ENCODE peak calls at places on chromosomes 5 and 9, in four cellular contexts. C, G, U and R are unnamed samples.

GRCh38 chr5:7779019-7779662 is 71.8 kb downstream of the CFAP90 start:
- DNase-seq in U (no peak), G (no peak), C (no peak), R (no peak)

GRCh38 chr5:133404724-133405123 is 207.6 kb downstream of the FSTL4 start:
- DNase-seq in U (no peak), G (no peak), C (no peak), R (no peak)

GRCh38 chr5:163645421-163646416 is 140.3 kb downstream of the MAT2B start:
- DNase-seq in C (no peak), G (no peak), U (no peak), R (no peak)

GRCh38 chr9:92188969-92189781 is 74.0 kb upstream of the SPTLC1 start:
- DNase-seq in G (no peak), U (no peak), C (no peak), R (no peak)

GRCh38 chr5:59491944-59492343 is 401.6 kb downstream of the PDE4D start:
- DNase-seq in C (no peak), G (no peak), U (no peak), R (no peak)

GRCh38 chr9:134487066-134487710 is 154.4 kb upstream of the COL5A1 start:
- DNase-seq in C (no peak), G (no peak), U (peak; percentile 39), R (no peak)

GRCh38 chr9:114310471-114311450 is 12.1 kb upstream of the ORM1 start:
- DNase-seq in C (no peak), U (peak; percentile 38), G (no peak), R (no peak)

GRCh38 chr9:89670806-89671434 is 66.1 kb downstream of the GADD45G start:
- DNase-seq in C (no peak), G (no peak), U (no peak), R (no peak)

GRCh38 chr9:131732636-131733340 is 7.1 kb downstream of the RAPGEF1 start:
- DNase-seq in U (no peak), G (peak; percentile 92), C (no peak), R (no peak)

GRCh38 chr9:129779560-129780190 is 23.3 kb upstream of the TOR1B start:
- DNase-seq in G (no peak), C (no peak), U (no peak), R (no peak)

GRCh38 chr5:125536095-125536494 is 789.7 kb upstream of the ZNF608 start:
- DNase-seq in U (no peak), G (no peak), C (no peak), R (no peak)

GRCh38 chr5:19018822-19019221 is 969.2 kb downstream of the CDH18 start:
- DNase-seq in U (no peak), G (no peak), C (no peak), R (no peak)

GRCh38 chr9:734831-735511 is 106.5 kb upstream of the DMRT1 start:
- DNase-seq in G (no peak), U (no peak), C (no peak), R (no peak)

GRCh38 chr5:67530609-67531255 is 334.1 kb upstream of the CD180 start:
- DNase-seq in C (no peak), U (no peak), G (no peak), R (no peak)

GRCh38 chr5:31581498-31582099 is 49.5 kb downstream of the C5orf22 start:
- DNase-seq in C (no peak), U (no peak), G (peak; percentile 56), R (no peak)

GRCh38 chr5:108905818-108906217 is 158.1 kb downstream of the FER start:
- DNase-seq in G (no peak), U (no peak), C (no peak), R (no peak)

GRCh38 chr5:97192580-97193421 is 9.8 kb upstream of the RIOK2 start:
- DNase-seq in G (peak; percentile 31), C (no peak), U (no peak), R (no peak)

GRCh38 chr5:6827815-6828214 is 114.6 kb downstream of the TENT4A start:
- DNase-seq in C (no peak), G (no peak), U (no peak), R (no peak)

GRCh38 chr5:135878156-135878620 is 17.5 kb downstream of the IL9 start:
- DNase-seq in U (no peak), G (no peak), C (no peak), R (no peak)

GRCh38 chr9:136110082-136111061 is 8.3 kb downstream of the TMEM250 start:
- DNase-seq in C (no peak), U (no peak), G (no peak), R (no peak)

GRCh38 chr5:34534237-34535108 is 121.7 kb upstream of the RAI14 start:
- DNase-seq in U (no peak), C (no peak), G (no peak), R (no peak)

GRCh38 chr5:151739939-151740335 is 18.5 kb downstream of the ATOX1 start:
- DNase-seq in C (no peak), G (no peak), U (no peak), R (no peak)

GRCh38 chr5:81826128-81826527 is 75.2 kb upstream of the SSBP2 start:
- DNase-seq in C (no peak), U (no peak), G (no peak), R (no peak)

GRCh38 chr5:34673463-34674125 is 17.5 kb downstream of the RAI14 start:
- DNase-seq in U (no peak), G (no peak), C (no peak), R (no peak)

GRCh38 chr5:96880402-96881164 is 4.3 kb downstream of the ERAP2 start:
- DNase-seq in G (no peak), C (no peak), U (no peak), R (no peak)

GRCh38 chr5:172003750-172004149 is 2.7 kb downstream of the FBXW11 start:
- DNase-seq in G (no peak), C (no peak), U (no peak), R (no peak)

GRCh38 chr5:162248107-162248713 is 180.6 kb downstream of the GABRG2 start:
- DNase-seq in G (peak; percentile 3), U (no peak), C (no peak), R (no peak)

GRCh38 chr5:50889790-50890189 is 223.4 kb downstream of the PARP8 start:
- DNase-seq in G (no peak), U (no peak), C (no peak), R (no peak)

GRCh38 chr9:112174965-112175795 is at the start of gene SUSD1:
- DNase-seq in G (no peak), C (no peak), U (peak; percentile 76), R (no peak)

GRCh38 chr5:141150993-141151325 is 1.1 kb downstream of the PCDHB6 start:
- DNase-seq in C (no peak), U (no peak), G (no peak), R (no peak)

GRCh38 chr9:17978773-17979172 is 399.9 kb downstream of the SH3GL2 start:
- DNase-seq in G (no peak), U (no peak), C (no peak), R (no peak)

GRCh38 chr5:134877159-134877558 is 3.0 kb downstream of the TXNDC15 start:
- DNase-seq in C (no peak), G (peak; percentile 24), U (no peak), R (no peak)

GRCh38 chr5:5360878-5361520 is 61.5 kb upstream of the ICE1 start:
- DNase-seq in C (no peak), G (no peak), U (no peak), R (no peak)

DNA sequence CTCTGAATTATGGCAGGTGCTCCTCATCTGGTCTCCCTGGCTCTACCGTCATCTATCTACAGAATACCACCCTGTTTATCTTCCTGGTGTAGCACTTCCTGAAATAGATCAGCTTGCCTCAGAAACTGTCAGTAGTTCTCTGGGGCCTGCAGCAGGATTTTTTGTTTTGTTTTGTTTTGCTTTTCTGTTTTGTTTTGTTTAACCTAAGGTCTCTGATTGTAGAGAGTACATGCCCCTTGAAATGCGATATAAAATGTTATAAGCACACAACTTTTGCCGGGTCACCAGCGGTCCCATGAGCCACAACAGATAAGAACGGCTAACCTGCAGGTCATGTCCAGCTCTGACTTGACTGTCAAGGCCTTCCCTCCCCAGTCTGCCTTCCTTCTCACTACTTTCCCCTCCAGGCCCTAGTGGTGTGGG is 26.6 kb upstream of the CREBRF start:
- DNase-seq in U (no peak), G (peak; percentile 17), C (no peak), R (no peak)
- H3K27ac ChIP-seq in U (peak overlapping the region; percentile 69), G (peak overlapping the region; percentile 49), C (no peak overlapping the region), R (peak overlapping the region; percentile 64)

GRCh38 chr5:25862276-25862675 is 1176.1 kb downstream of the CDH9 start:
- DNase-seq in C (no peak), U (no peak), G (no peak), R (no peak)

GRCh38 chr5:25863811-25864210 is 1174.6 kb downstream of the CDH9 start:
- DNase-seq in G (no peak), C (no peak), U (no peak), R (no peak)

GRCh38 chr5:25858019-25858418 is 1180.4 kb downstream of the CDH9 start:
- DNase-seq in U (no peak), G (no peak), C (no peak), R (no peak)
- TF ChIP-seq CTCF in U (peak; percentile 15), G (peak; percentile 41), C (no peak), R (no peak)

DNA sequence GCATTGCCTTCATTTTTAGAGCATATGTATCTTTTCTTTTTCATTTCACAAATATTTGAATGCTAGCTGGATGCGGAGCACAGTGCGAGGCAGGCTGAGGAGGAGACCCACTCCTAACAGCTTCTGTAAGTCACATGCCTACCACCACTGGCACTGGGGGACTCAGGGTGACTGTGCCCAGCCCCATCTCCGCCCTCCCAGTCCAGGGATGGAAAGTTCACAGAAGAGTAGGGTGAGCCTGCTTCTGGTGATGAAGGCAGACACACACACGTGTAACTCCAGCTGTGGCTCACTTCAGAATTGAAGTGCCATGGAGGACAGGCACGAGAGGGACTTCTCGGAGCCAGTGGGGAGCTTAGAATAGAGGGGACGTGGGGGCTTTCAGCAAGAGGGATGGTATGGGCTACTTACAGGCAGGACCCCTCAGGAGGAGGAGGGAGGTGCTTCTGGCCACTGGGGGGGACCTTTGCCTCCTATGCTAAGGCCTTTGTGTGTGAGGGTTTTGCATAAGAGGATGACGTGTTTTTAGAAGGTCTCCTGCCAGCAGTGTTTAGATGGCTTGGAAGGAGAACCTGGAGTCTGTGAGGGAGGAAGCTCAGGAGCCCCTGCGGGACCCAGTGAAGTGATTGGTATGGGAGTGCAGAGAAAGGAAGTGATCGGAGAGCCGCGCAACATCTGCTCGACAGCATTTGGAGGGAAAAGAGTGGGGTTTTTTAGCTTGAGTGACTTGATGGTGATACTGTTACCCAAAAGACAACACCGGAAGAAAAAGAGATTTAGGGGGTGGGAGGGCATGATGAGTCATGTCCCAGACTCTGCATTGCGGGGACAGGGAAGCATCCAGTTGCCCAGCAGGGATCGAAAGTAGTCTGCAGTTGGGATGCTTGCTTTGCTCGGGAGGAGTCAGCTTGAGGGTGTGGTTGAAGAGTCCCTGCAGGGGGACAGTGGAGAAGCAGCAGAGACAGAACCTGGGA is 163.5 kb upstream of the OTULINL start:
- DNase-seq in C (no peak), G (no peak), U (no peak), R (no peak)
- H3K36me3 ChIP-seq in C (no peaks in the 10 kb centered on the region), G (no peaks in the 10 kb centered on the region), U (peaks cover 92% of the 10 kb centered on the region), R (no peaks in the 10 kb centered on the region)

DNA sequence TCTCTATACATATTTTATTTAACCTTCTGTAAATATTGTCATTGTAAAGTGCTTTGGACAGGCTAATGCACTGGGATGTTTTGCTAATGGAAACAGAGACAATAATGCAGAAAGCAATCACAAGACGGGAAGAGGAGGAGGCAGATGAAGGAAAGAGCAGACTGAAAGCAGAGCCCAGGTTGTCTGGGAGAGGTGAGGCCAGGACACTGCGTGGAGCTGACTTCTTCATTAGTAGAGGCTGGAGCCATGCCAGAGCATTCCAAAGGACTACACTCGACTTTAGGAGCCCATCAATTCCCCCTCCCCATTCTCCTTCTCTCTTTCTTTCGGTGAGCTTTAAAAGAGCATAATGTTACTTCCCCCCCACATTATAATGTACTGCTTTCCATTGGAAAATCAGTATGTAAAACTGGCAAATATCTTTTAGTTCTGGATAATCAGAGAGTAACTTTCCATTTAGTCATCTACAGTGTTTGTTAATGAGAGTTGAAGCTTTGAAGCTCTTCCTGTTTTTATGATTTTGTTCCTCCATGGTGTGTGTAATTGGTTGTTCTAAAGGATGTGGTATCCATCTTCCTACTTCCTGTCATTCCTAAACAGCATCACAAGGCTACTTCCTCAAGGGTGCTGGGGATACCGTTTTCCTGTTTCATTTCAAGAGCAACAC is 307.4 kb upstream of the MPDZ start:
- DNase-seq in U (no peak), C (no peak), G (no peak), R (no peak)
- H3K27ac ChIP-seq in U (no peak overlapping the region), C (no peak overlapping the region), G (no peak overlapping the region), R (no peak overlapping the region)